ENCODE peak calls at places on chromosomes 1 and 21, in eight cellular contexts. I is sigmoid colon, G is stomach, M is HepG2, D is K562, J is SK-N-SH, C is GM12878, B is esophagus muscularis mucosa. T is an unnamed sample.

GRCh38 chr1:70966018-70966638 is 81.5 kb downstream of the PTGER3 start:
- DNase-seq in I (no peak), G (no peak), M (peak; percentile 10), D (peak; percentile 11), J (no peak), C (no peak), B (no peak), T (no peak)

GRCh38 chr1:150256549-150257341 is 829 bp upstream of the CA14 start:
- DNase-seq in I (peak; percentile 59), G (no peak), M (peak; percentile 53), D (no peak), J (no peak), C (no peak), B (no peak), T (no peak)

GRCh38 chr1:208101661-208102431 is 142.3 kb downstream of the PLXNA2 start:
- DNase-seq in I (no peak), G (no peak), M (peak; percentile 75), D (no peak), J (no peak), C (no peak), B (no peak), T (peak; percentile 73)

GRCh38 chr1:81670286-81670685 is 130.4 kb upstream of the ADGRL2 start:
- DNase-seq in I (peak; percentile 82), G (peak; percentile 92), M (no peak), D (no peak), J (peak; percentile 35), C (no peak), B (no peak), T (peak; percentile 56)

GRCh38 chr1:29201595-29202051 is 19.9 kb upstream of the SRSF4 start:
- DNase-seq in I (no peak), G (no peak), M (no peak), D (no peak), J (no peak), C (no peak), B (no peak), T (no peak)

GRCh38 chr1:2528016-2528415 is 1.6 kb upstream of the PANK4 start:
- DNase-seq in I (no peak), G (peak; percentile 84), M (no peak), D (no peak), J (no peak), C (no peak), B (no peak), T (no peak)

GRCh38 chr1:179314928-179315327 is 21.3 kb downstream of the SOAT1 start:
- DNase-seq in I (no peak), G (no peak), M (no peak), D (no peak), J (no peak), C (no peak), B (no peak), T (no peak)

GRCh38 chr1:61967750-61968149 is 225.5 kb downstream of the PATJ start:
- DNase-seq in I (no peak), G (no peak), M (no peak), D (no peak), J (no peak), C (no peak), B (no peak), T (no peak)

GRCh38 chr1:78570539-78570938 is 49.7 kb upstream of the IFI44L start:
- DNase-seq in I (no peak), G (no peak), M (peak; percentile 1), D (no peak), J (peak; percentile 2), C (no peak), B (no peak), T (no peak)

GRCh38 chr1:8026976-8027747 is 1.1 kb upstream of the ERRFI1 start:
- DNase-seq in I (peak; percentile 79), G (peak; percentile 80), M (peak; percentile 95), D (no peak), J (no peak), C (no peak), B (no peak), T (peak; percentile 47)

GRCh38 chr1:160089883-160090282 is 8.5 kb downstream of the IGSF8 start:
- DNase-seq in I (no peak), G (no peak), M (no peak), D (no peak), J (no peak), C (no peak), B (no peak), T (no peak)

GRCh38 chr1:210236840-210237409 is 4.3 kb downstream of the SERTAD4 start:
- DNase-seq in I (peak; percentile 94), G (no peak), M (no peak), D (no peak), J (no peak), C (no peak), B (no peak), T (peak; percentile 35)

GRCh38 chr1:23434260-23434775 is 9.8 kb upstream of the TCEA3 start:
- DNase-seq in I (no peak), G (no peak), M (no peak), D (no peak), J (no peak), C (no peak), B (no peak), T (no peak)

GRCh38 chr1:116375165-116375883 is 2.3 kb downstream of the ATP1A1 start:
- DNase-seq in I (no peak), G (no peak), M (peak; percentile 25), D (no peak), J (no peak), C (no peak), B (no peak), T (no peak)

GRCh38 chr1:18972531-18972930 is 16.1 kb upstream of the IFFO2 start:
- DNase-seq in I (peak; percentile 55), G (no peak), M (no peak), D (no peak), J (no peak), C (no peak), B (no peak), T (no peak)

GRCh38 chr1:27690205-27690604 is 18.2 kb upstream of the IFI6 start:
- DNase-seq in I (no peak), G (no peak), M (no peak), D (no peak), J (no peak), C (no peak), B (no peak), T (no peak)

GRCh38 chr1:45643978-45644377 is 20.1 kb upstream of the CCDC17 start:
- DNase-seq in I (no peak), G (no peak), M (peak; percentile 63), D (no peak), J (no peak), C (no peak), B (no peak), T (peak; percentile 40)

GRCh38 chr1:162023547-162024501 is at the start of gene OLFML2B:
- DNase-seq in I (peak; percentile 89), G (peak; percentile 66), M (peak; percentile 58), D (peak; percentile 46), J (peak; percentile 88), C (no peak), B (no peak), T (peak; percentile 60)
- H3K4me1 ChIP-seq in I (no peaks in the 10 kb centered on the region), G (peaks cover 5% of the 10 kb centered on the region), M (peaks cover 5% of the 10 kb centered on the region), D (peaks cover 11% of the 10 kb centered on the region), J (peaks cover 26% of the 10 kb centered on the region), C (peaks cover 4% of the 10 kb centered on the region), B (peaks cover 21% of the 10 kb centered on the region), T (peaks cover 9% of the 10 kb centered on the region)

DNA sequence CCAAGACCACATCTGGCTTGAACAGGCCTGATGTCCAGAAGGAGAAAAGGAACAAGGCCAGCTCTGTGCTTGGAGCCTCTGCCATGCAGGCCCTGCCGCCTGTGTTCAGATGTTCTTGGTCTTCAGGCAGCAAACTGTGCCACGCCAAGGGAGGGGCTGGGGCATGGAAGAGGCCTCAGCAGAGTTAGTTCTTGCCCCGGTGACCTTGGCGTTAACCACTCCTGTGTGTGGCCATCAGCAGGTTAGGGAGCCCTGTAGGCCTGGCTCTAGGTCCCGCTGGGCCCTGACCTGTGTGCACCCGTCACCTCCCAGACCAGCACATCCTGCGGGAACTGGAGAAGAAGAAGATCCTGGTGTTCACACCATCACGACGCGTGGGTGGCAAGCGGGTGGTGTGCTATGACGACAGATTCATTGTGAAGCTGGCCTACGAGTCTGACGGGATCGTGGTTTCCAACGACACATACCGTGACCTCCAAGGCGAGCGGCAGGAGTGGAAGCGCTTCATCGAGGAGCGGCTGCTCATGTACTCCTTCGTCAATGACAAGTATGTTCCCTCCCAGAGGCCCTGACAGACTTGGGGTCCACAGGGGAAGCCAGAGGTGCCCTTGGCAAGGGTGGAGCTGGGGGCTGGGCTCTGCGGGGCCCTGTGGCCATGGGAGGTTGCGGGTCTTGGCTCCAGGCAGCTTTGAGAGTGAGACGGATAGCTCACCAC is 7.1 kb downstream of the ZC3H12A start:
- DNase-seq in I (no peak), G (no peak), M (no peak), D (no peak), J (no peak), C (no peak), B (no peak), T (peak; percentile 13)
- TF ChIP-seq POLR2AphosphoS5 in I (no peak), G (peak; percentile 4), M (no peak), D (no peak), J (no peak), C (peak; percentile 50), B (no peak), T (no peak)

DNA sequence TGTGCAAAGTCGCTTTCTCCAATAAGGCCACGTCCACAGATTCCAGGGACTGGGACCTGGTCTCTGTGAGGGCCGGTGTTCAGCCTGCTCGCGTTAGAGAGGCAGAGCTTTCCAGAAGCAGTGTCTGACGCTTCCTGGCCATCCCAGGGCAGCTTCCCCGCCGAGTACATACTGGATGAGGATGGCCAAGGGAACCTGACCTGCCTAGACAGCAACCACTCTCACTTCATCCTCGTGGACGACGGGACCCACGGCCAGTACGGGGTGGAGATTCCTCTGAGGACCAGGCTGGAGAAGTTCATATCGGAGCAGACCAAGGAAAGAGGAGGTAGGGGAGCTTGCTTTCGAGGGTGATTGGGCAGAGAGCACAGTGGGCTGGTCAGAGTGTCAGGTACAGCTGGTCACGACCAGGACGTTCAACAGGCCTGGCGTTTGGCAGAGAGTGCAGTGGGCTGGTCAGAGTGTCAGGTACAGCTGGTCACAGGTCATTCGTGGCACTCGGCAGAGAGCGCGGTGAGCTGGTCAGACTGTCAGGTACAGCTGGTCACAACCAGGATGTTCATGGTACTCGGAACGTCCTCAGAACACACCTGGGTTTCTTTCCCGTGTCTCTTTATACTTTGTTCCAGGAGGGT is 22.4 kb downstream of the TRPM2 start:
- DNase-seq in I (no peak), G (no peak), M (no peak), D (no peak), J (no peak), C (no peak), B (no peak), T (no peak)
- TF ChIP-seq EP300 in I (no peak), G (no peak), M (no peak), D (no peak), J (no peak), C (no peak), B (no peak), T (no peak)

GRCh38 chr1:104264506-104264905 is 514.8 kb downstream of the AMY1C start:
- DNase-seq in I (no peak), G (no peak), M (no peak), D (no peak), J (peak; percentile 11), C (no peak), B (no peak), T (no peak)
- H3K4me1 ChIP-seq in I (no peaks in the 10 kb centered on the region), G (no peaks in the 10 kb centered on the region), M (no peaks in the 10 kb centered on the region), D (no peaks in the 10 kb centered on the region), J (no peaks in the 10 kb centered on the region), C (no peaks in the 10 kb centered on the region), B (no peaks in the 10 kb centered on the region), T (no peaks in the 10 kb centered on the region)

GRCh38 chr1:40531381-40532061 is at the start of gene ZNF684:
- DNase-seq in I (peak; percentile 94), G (peak; percentile 82), M (peak; percentile 96), D (peak; percentile 97), J (peak; percentile 86), C (peak; percentile 89), B (peak; percentile 93), T (peak; percentile 91)
- TF ChIP-seq POLR2AphosphoS5 in I (peak; percentile 27), G (peak; percentile 75), M (peak; percentile 85), D (peak; percentile 84), J (peak; percentile 93), C (peak; percentile 78), B (peak; percentile 94), T (peak; percentile 53)

T was measured in transverse colon.